ENCODE peak calls at places on chromosomes 4 and X, in ten cellular contexts. K is stimulated activated effector memory CD8-positive, alpha-beta T cell treated with anti-CD3 and anti-CD28 coated beads, Interleukin-12 subunit alpha, Interleukin-12 subunit beta, amount 100 ng/mL, for 72 hours; W is H4; Y is M059J; N is EH; U is AG08396; S is HTR-8/SVneo; F is activated T-cell treated with anti-CD3 and anti-CD28 coated beads for 1 hour; E is stimulated activated CD4-positive, alpha-beta T cell treated with anti-CD3 and anti-CD28 coated beads, Interleukin-2, amount 100 ng/mL, for 4 hours; R is DMS153. I is an unnamed sample.

GRCh38 chr4:10625130-10625529 is 59.4 kb downstream of the CLNK start:
- DNase-seq in S (no peak), W (no peak), R (peak), Y (no peak), U (no peak), K (no peak), E (no peak), N (no peak), F (no peak), I (no peak)

GRCh38 chr4:38223306-38223705 is 263.1 kb downstream of the PTTG2 start:
- DNase-seq in K (no peak), U (no peak), F (no peak), Y (peak), W (no peak), S (no peak), E (no peak), R (no peak), N (no peak), I (no peak)

GRCh38 chr4:118281611-118282442 is 71.0 kb downstream of the PRSS12 start:
- DNase-seq in R (no peak), S (no peak), U (no peak), F (no peak), Y (peak), K (no peak), N (peak), E (no peak), W (peak), I (peak)

GRCh38 chr4:11342401-11342800 is 86.3 kb downstream of the HS3ST1 start:
- DNase-seq in S (no peak), U (no peak), N (no peak), W (no peak), Y (no peak), R (no peak), K (no peak), F (no peak), E (no peak), I (no peak)

GRCh38 chrX:51407520-51408409 is 75.1 kb downstream of the NUDT10 start:
- DNase-seq in N (no peak), S (no peak), R (no peak), K (no peak), W (no peak), U (no peak), F (no peak), Y (no peak), E (no peak), I (no peak)

GRCh38 chr4:169848018-169848417 is 90.3 kb upstream of the HPF1 start:
- DNase-seq in R (no peak), U (no peak), E (no peak), W (no peak), K (no peak), S (no peak), N (no peak), F (no peak), Y (no peak), I (no peak)

GRCh38 chr4:86595426-86595805 is 1.3 kb downstream of the PTPN13 start:
- DNase-seq in U (peak), K (no peak), S (no peak), E (no peak), R (no peak), N (no peak), Y (peak), W (peak), F (no peak), I (peak)

GRCh38 chr4:921830-922331 is 10.2 kb downstream of the GAK start:
- DNase-seq in Y (no peak), S (no peak), F (no peak), R (no peak), K (peak), N (no peak), U (no peak), W (no peak), E (no peak), I (no peak)

GRCh38 chrX:50691820-50692219 is 122.2 kb downstream of the SHROOM4 start:
- DNase-seq in Y (peak), R (peak), N (peak), W (peak), E (no peak), S (peak), K (peak), F (no peak), U (peak), I (peak)

GRCh38 chr4:151555151-151555945 is 146.4 kb downstream of the FHIP1A start:
- DNase-seq in Y (peak), F (no peak), K (no peak), W (no peak), U (no peak), E (no peak), N (peak), R (no peak), S (no peak), I (no peak)

GRCh38 chr4:5980436-5981155 is 37.6 kb downstream of the C4orf50 start:
- DNase-seq in N (no peak), K (no peak), W (no peak), S (no peak), Y (peak), E (no peak), R (no peak), F (no peak), U (no peak), I (no peak)

GRCh38 chr4:185128272-185129119 is 14.6 kb upstream of the SLC25A4 start:
- DNase-seq in U (peak), K (peak), N (peak), W (no peak), E (no peak), F (peak), R (no peak), Y (no peak), S (peak), I (no peak)

GRCh38 chr4:183675625-183676024 is 16.5 kb downstream of the TRAPPC11 start:
- DNase-seq in K (no peak), F (no peak), N (no peak), Y (no peak), E (no peak), W (no peak), S (no peak), R (no peak), U (no peak), I (no peak)

GRCh38 chr4:40530961-40531635 is 98.6 kb downstream of the RBM47 start:
- DNase-seq in E (no peak), K (no peak), R (no peak), Y (no peak), S (no peak), F (no peak), U (no peak), N (no peak), W (no peak), I (no peak)

GRCh38 chrX:110213183-110213582 is 104.7 kb downstream of the AMMECR1 start:
- DNase-seq in S (no peak), Y (no peak), F (no peak), N (no peak), R (no peak), U (no peak), W (no peak), E (no peak), K (no peak), I (no peak)

GRCh38 chr4:184795214-184795844 is 30.4 kb downstream of the ACSL1 start:
- DNase-seq in N (no peak), W (no peak), R (no peak), S (no peak), Y (no peak), U (no peak), F (no peak), E (no peak), K (no peak), I (no peak)